ENCODE peak calls at places on chromosome 9, in seven cellular contexts. O, L, A, C, F, W and J are unnamed samples.

GRCh38 chr9:95044731-95045508 is 272.6 kb downstream of the FANCC start:
- DNase-seq in O (no peak), L (no peak), A (peak), C (peak), F (no peak), W (no peak), J (no peak)

GRCh38 chr9:82223442-82223841 is 234.9 kb downstream of the SPATA31D1 start:
- DNase-seq in O (no peak), L (no peak), A (no peak), C (no peak), F (no peak), W (peak), J (no peak)

GRCh38 chr9:125829743-125830142 is 82.6 kb downstream of the PBX3 start:
- DNase-seq in O (no peak), L (no peak), A (no peak), C (no peak), F (peak), W (no peak), J (no peak)

GRCh38 chr9:81789751-81790150 is 100.4 kb upstream of the TLE1 start:
- DNase-seq in O (no peak), L (no peak), A (no peak), C (no peak), F (no peak), W (peak), J (no peak)

GRCh38 chr9:31824860-31825259 is 559.6 kb upstream of the ACO1 start:
- DNase-seq in O (no peak), L (no peak), A (no peak), C (no peak), F (no peak), W (no peak), J (no peak)

GRCh38 chr9:104313396-104314110 is 190.5 kb upstream of the OR13F1 start:
- DNase-seq in O (no peak), L (no peak), A (no peak), C (no peak), F (no peak), W (no peak), J (no peak)

GRCh38 chr9:132780230-132781007 is 97.7 kb downstream of the AK8 start:
- DNase-seq in O (no peak), L (no peak), A (no peak), C (no peak), F (no peak), W (no peak), J (no peak)

GRCh38 chr9:94805585-94805984 is 79.1 kb downstream of the AOPEP start:
- DNase-seq in O (no peak), L (no peak), A (no peak), C (peak), F (no peak), W (peak), J (no peak)

GRCh38 chr9:89387970-89388867 is 69.9 kb downstream of the SECISBP2 start:
- DNase-seq in O (no peak), L (peak), A (peak), C (peak), F (peak), W (peak), J (no peak)

GRCh38 chr9:98217255-98217654 is 24.8 kb upstream of the CORO2A start:
- DNase-seq in O (no peak), L (no peak), A (no peak), C (no peak), F (no peak), W (no peak), J (no peak)

GRCh38 chr9:96087669-96088299 is 212.3 kb downstream of the ERCC6L2 start:
- DNase-seq in O (no peak), L (no peak), A (no peak), C (peak), F (no peak), W (no peak), J (no peak)

GRCh38 chr9:130780865-130781504 is 54.1 kb upstream of the ABL1 start:
- DNase-seq in O (no peak), L (peak), A (peak), C (peak), F (peak), W (peak), J (peak)

GRCh38 chr9:13755551-13755950 is 476.1 kb upstream of the MPDZ start:
- DNase-seq in O (no peak), L (no peak), A (no peak), C (no peak), F (no peak), W (no peak), J (no peak)

GRCh38 chr9:129253820-129254381 is 75.8 kb upstream of the IER5L start:
- DNase-seq in O (peak), L (no peak), A (peak), C (no peak), F (peak), W (peak), J (peak)

GRCh38 chr9:133210609-133211008 is 1.6 kb upstream of the OBP2B start:
- DNase-seq in O (no peak), L (no peak), A (peak), C (no peak), F (no peak), W (no peak), J (no peak)

GRCh38 chr9:127778280-127779135 is at the start of gene SH2D3C:
- DNase-seq in O (no peak), L (no peak), A (no peak), C (no peak), F (no peak), W (no peak), J (no peak)

GRCh38 chr9:79662553-79662956 is 90.8 kb downstream of the TLE4 start:
- DNase-seq in O (no peak), L (no peak), A (no peak), C (no peak), F (no peak), W (no peak), J (no peak)

GRCh38 chr9:37543468-37543867 is 32.7 kb downstream of the FBXO10 start:
- DNase-seq in O (no peak), L (no peak), A (no peak), C (no peak), F (no peak), W (no peak), J (no peak)

GRCh38 chr9:88189371-88189770 is 51.1 kb upstream of the SPATA31C2 start:
- DNase-seq in O (no peak), L (no peak), A (no peak), C (no peak), F (no peak), W (no peak), J (no peak)

GRCh38 chr9:95131023-95131943 is 186.2 kb downstream of the FANCC start:
- DNase-seq in O (peak), L (no peak), A (no peak), C (peak), F (peak), W (peak), J (no peak)

GRCh38 chr9:76912631-76913275 is 6.8 kb upstream of the PRUNE2 start:
- DNase-seq in O (no peak), L (peak), A (no peak), C (no peak), F (no peak), W (peak), J (no peak)

GRCh38 chr9:38435526-38435925 is 11.3 kb upstream of the IGFBPL1 start:
- DNase-seq in O (no peak), L (no peak), A (no peak), C (no peak), F (no peak), W (no peak), J (no peak)

GRCh38 chr9:129383415-129384088 is 205.5 kb upstream of the IER5L start:
- DNase-seq in O (peak), L (no peak), A (peak), C (no peak), F (peak), W (peak), J (peak)

GRCh38 chr9:115444941-115445340 is 327.0 kb upstream of the TNC start:
- DNase-seq in O (no peak), L (no peak), A (no peak), C (no peak), F (no peak), W (no peak), J (no peak)

DNA sequence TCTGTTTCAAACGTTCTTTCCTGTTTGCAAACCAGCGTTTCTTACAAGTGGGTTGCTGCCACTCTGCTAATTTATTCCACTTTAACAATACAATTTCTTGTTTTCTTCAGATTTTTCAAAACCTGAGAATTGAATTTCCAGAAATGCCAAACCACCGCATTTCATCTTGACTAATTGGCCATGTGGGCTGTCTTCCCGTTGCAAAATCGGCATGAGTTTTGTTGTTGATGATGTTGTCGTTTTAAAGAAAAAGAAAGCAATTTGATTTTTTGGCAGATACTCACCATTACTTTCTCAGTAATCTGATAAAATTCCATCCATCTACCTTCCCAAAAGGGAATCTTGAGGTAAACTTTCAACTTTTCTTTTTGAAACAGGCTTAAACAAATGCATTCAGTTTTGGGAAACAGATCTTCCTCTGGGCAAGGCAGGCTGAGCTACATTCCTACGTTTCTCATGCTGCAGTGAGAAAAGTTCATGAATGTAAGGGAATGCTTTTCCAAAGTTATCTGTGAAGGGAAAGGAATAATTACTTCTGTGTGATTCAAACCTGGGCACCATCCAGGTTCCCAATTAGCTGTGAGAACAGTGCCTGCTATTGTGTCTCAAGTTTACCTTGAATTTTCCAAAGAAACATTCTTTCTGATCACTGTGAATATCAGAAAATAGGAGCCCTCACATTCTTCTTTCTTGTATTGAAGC is 100.6 kb upstream of the TUT7 start:
- DNase-seq in O (no peak), L (no peak), A (no peak), C (no peak), F (no peak), W (no peak), J (no peak)
- H3K4me3 ChIP-seq in O (peak), L (no peak), A (no peak), C (no peak), F (no peak), W (no peak), J (no peak)

GRCh38 chr9:109182940-109183798 is 16.1 kb upstream of the FRRS1L start:
- DNase-seq in O (no peak), L (no peak), A (no peak), C (peak), F (peak), W (peak), J (no peak)
- TF ChIP-seq CTCF in O (peak), L (no peak), A (no peak), C (peak), F (no peak), W (peak), J (no peak)

DNA sequence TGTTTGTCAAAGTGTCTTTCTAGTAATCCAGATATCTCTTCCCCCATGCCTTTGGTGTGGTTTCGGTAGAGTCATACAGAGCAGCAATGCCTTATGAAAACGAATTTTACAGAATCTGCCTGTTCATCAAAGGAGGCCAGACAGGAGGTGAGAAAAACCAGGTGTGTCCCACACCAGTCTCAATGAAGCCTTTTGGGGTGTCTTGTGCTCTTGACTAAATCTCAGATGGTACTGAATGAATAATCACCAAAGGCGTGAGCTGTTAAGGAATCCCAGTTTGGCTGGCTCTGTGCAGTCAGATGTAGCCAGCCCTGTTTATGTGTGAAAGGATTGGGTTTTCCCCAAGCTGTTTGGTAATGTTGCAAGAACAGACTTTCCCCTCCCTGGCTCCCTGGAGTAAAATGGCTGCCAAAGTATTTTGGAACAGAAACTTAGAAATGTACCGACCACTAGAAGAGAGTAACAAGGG is 70.8 kb upstream of the CDKN2B start:
- DNase-seq in O (no peak), L (peak), A (peak), C (no peak), F (no peak), W (no peak), J (no peak)
- H3K27ac ChIP-seq in O (no peak), L (peak), A (no peak), C (no peak), F (no peak), W (no peak), J (no peak)

GRCh38 chr9:16154570-16155078 is 601.8 kb downstream of the CCDC171 start:
- DNase-seq in O (no peak), L (peak), A (no peak), C (peak), F (no peak), W (no peak), J (no peak)
- H3K4me3 ChIP-seq in O (peak), L (peak), A (peak), C (no peak), F (no peak), W (peak), J (peak)

DNA sequence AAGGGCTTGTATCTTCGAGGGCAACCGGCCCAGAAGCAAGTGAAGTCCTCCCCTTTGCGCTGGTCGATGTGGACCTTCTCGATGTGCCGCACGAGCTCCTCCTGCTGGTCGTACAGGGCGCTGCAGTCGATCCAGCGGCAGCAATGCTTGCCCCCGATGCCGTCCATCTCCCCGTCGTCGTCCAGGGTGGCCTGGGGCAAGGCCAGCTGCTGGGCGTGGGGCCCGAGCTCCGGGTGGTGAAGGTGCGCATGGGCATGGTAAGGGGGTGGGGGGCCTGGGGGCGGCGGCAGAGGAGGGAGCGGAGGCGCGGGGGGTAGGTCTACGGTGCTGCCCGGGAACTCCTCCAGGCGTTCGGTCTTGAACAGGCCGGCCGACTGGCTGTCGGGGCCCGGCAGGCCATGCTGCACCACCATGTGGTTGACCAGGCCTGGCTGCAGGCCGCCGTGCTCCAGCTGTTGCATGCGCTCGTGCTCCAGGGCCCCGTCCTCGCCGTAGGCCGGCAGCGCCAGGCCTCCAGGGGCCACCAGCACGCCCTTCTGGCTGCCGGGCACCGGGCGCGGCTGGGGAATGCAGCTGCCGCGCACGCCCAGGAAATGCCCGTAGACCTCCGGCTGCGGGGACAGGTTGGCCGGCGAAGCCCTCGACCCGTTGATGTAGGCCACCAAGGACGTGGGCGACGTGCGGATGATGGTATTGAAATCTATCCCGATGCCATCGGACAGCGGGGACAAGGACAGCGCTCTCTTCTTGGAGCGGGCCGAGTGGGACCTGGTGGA is 181.8 kb downstream of the GLIS3 start:
- DNase-seq in O (no peak), L (no peak), A (no peak), C (peak), F (no peak), W (no peak), J (no peak)
- TF ChIP-seq CTCF in O (no peak), L (no peak), A (peak), C (peak), F (no peak), W (peak), J (no peak)

GRCh38 chr9:111895996-111896941 is at the start of gene UGCG:
- DNase-seq in O (peak), L (peak), A (peak), C (peak), F (peak), W (peak), J (peak)
- H3K27ac ChIP-seq in O (peak), L (peak), A (peak), C (peak), F (peak), W (peak), J (peak)

GRCh38 chr9:134328341-134328840 is 2.1 kb downstream of the RXRA start:
- DNase-seq in O (no peak), L (no peak), A (no peak), C (no peak), F (no peak), W (no peak), J (no peak)

GRCh38 chr9:134325813-134326753 is at the start of gene RXRA:
- DNase-seq in O (peak), L (no peak), A (peak), C (peak), F (peak), W (peak), J (no peak)

GRCh38 chr9:134325096-134325812 is 1.0 kb upstream of the RXRA start:
- DNase-seq in O (no peak), L (no peak), A (peak), C (peak), F (peak), W (no peak), J (peak)

GRCh38 chr9:134327671-134328231 is 1.5 kb downstream of the RXRA start:
- DNase-seq in O (no peak), L (no peak), A (no peak), C (no peak), F (peak), W (no peak), J (no peak)

GRCh38 chr9:134326754-134327526 is 685 bp downstream of the RXRA start:
- DNase-seq in O (no peak), L (no peak), A (peak), C (peak), F (peak), W (no peak), J (no peak)
- H3K4me3 ChIP-seq in O (peak), L (peak), A (peak), C (peak), F (peak), W (peak), J (peak)

DNA sequence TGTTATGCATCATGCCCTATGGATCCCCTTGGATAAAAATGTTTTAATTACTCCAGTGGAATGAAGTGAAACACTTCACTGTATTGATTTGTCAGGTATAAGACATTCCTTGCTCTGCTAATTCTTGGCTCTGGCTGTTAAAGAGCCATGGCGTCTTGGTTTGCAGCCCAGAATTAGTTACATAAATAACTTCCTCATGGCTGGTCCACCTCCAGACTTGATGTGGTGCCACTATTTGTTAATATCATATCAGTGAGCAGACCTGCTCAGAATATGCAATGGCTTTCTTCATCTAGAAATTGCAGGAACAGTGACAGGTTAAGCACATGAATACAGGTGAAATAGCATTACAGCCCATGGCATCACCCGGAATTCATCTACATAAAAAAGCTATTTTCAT is 446.9 kb upstream of the GRIN3A start:
- DNase-seq in O (no peak), L (no peak), A (no peak), C (no peak), F (no peak), W (no peak), J (no peak)
- TF ChIP-seq CTCF in O (no peak), L (no peak), A (no peak), C (no peak), F (no peak), W (no peak), J (no peak)